ENCODE peak calls at places on chromosomes 1 and 21, in eight cellular contexts. S is body of pancreas, A is heart left ventricle, H is right lobe of liver, K is esophagus muscularis mucosa, N is HCT116, G is suprapubic skin, R is GM12878. L is an unnamed sample.

GRCh38 chr1:180962178-180962577 is 49.5 kb downstream of the KIAA1614 start:
- DNase-seq in S (no peak), A (no peak), H (no peak), K (no peak), N (no peak), G (no peak), R (no peak), L (no peak)

GRCh38 chr1:16178596-16179497 is 23.0 kb upstream of the EPHA2 start:
- DNase-seq in S (no peak), A (no peak), H (peak; percentile 87), K (no peak), N (no peak), G (no peak), R (no peak), L (no peak)

GRCh38 chr1:87224209-87224608 is 104.5 kb upstream of the LMO4 start:
- DNase-seq in S (no peak), A (no peak), H (no peak), K (no peak), N (peak; percentile 46), G (no peak), R (no peak), L (no peak)

GRCh38 chr1:205630241-205630640 is 1.6 kb downstream of the ELK4 start:
- DNase-seq in S (no peak), A (no peak), H (no peak), K (no peak), N (no peak), G (no peak), R (no peak), L (no peak)

GRCh38 chr1:193846881-193847280 is 660.5 kb upstream of the B3GALT2 start:
- DNase-seq in S (no peak), A (no peak), H (no peak), K (no peak), N (no peak), G (no peak), R (no peak), L (no peak)

GRCh38 chr1:157133431-157133830 is 4.8 kb downstream of the ETV3 start:
- DNase-seq in S (no peak), A (no peak), H (no peak), K (no peak), N (no peak), G (no peak), R (no peak), L (no peak)

GRCh38 chr1:150808134-150808533 is at the start of gene CTSK:
- DNase-seq in S (no peak), A (no peak), H (no peak), K (no peak), N (no peak), G (peak; percentile 70), R (no peak), L (peak; percentile 20)

GRCh38 chr1:40362699-40363098 is 10.8 kb upstream of the SMAP2 start:
- DNase-seq in S (no peak), A (no peak), H (no peak), K (no peak), N (no peak), G (no peak), R (no peak), L (no peak)

GRCh38 chr21:41715649-41716321 is 51.1 kb downstream of the RIPK4 start:
- DNase-seq in S (peak; percentile 71), A (no peak), H (peak; percentile 62), K (no peak), N (no peak), G (no peak), R (no peak), L (no peak)

GRCh38 chr1:39387452-39387851 is 104.0 kb upstream of the BMP8A start:
- DNase-seq in S (no peak), A (no peak), H (no peak), K (no peak), N (peak; percentile 83), G (no peak), R (no peak), L (no peak)

GRCh38 chr21:14995695-14996490 is 68.9 kb downstream of the NRIP1 start:
- DNase-seq in S (no peak), A (peak; percentile 43), H (no peak), K (no peak), N (no peak), G (no peak), R (no peak), L (no peak)

GRCh38 chr1:235298772-235299513 is 29.0 kb downstream of the ARID4B start:
- DNase-seq in S (no peak), A (no peak), H (no peak), K (no peak), N (no peak), G (no peak), R (no peak), L (no peak)

GRCh38 chr1:85220756-85221166 is 19.9 kb upstream of the SYDE2 start:
- DNase-seq in S (no peak), A (no peak), H (no peak), K (no peak), N (no peak), G (no peak), R (no peak), L (no peak)

GRCh38 chr21:16308269-16308668 is 578.5 kb downstream of the USP25 start:
- DNase-seq in S (no peak), A (no peak), H (no peak), K (no peak), N (no peak), G (no peak), R (no peak), L (no peak)

GRCh38 chr1:57158660-57159059 is 192.8 kb upstream of the C8B start:
- DNase-seq in S (no peak), A (no peak), H (no peak), K (no peak), N (no peak), G (no peak), R (no peak), L (no peak)

GRCh38 chr1:74681449-74681848 is 7.9 kb upstream of the ERICH3 start:
- DNase-seq in S (no peak), A (no peak), H (no peak), K (no peak), N (no peak), G (no peak), R (peak; percentile 48), L (no peak)

GRCh38 chr1:153796786-153797659 is 21.8 kb downstream of the SLC27A3 start:
- DNase-seq in S (peak; percentile 90), A (peak; percentile 83), H (peak; percentile 85), K (no peak), N (peak; percentile 42), G (no peak), R (no peak), L (peak; percentile 62)

GRCh38 chr1:228891134-228892034 is 156.1 kb downstream of the RHOU start:
- DNase-seq in S (no peak), A (no peak), H (no peak), K (peak; percentile 70), N (no peak), G (no peak), R (no peak), L (no peak)

GRCh38 chr1:183543619-183544204 is 46.5 kb downstream of the NCF2 start:
- DNase-seq in S (no peak), A (no peak), H (no peak), K (no peak), N (peak; percentile 23), G (no peak), R (peak; percentile 19), L (no peak)

GRCh38 chr21:34076835-34077234 is 3.5 kb downstream of the MRPS6 start:
- DNase-seq in S (no peak), A (no peak), H (no peak), K (no peak), N (no peak), G (no peak), R (no peak), L (no peak)
- H3K4me3 ChIP-seq in S (no peak overlapping the region), A (no peak overlapping the region), H (no peak overlapping the region), K (no peak overlapping the region), N (no peak overlapping the region), G (no peak overlapping the region), R (peak overlapping the region; percentile 91), L (no peak overlapping the region)

GRCh38 chr1:225941220-225941948 is at the start of gene LEFTY2:
- DNase-seq in S (no peak), A (peak; percentile 41), H (no peak), K (no peak), N (no peak), G (no peak), R (no peak), L (no peak)

GRCh38 chr1:225943582-225943981 is 2.6 kb upstream of the LEFTY2 start:
- DNase-seq in S (no peak), A (no peak), H (no peak), K (no peak), N (no peak), G (no peak), R (no peak), L (no peak)

GRCh38 chr1:225940385-225941151 is 452 bp downstream of the LEFTY2 start:
- DNase-seq in S (no peak), A (peak; percentile 43), H (no peak), K (no peak), N (no peak), G (no peak), R (no peak), L (no peak)

GRCh38 chr1:225942574-225942973 is 1.6 kb upstream of the LEFTY2 start:
- DNase-seq in S (no peak), A (no peak), H (no peak), K (no peak), N (no peak), G (no peak), R (peak; percentile 39), L (no peak)

GRCh38 chr1:225941949-225942222 is 866 bp upstream of the LEFTY2 start:
- DNase-seq in S (no peak), A (no peak), H (no peak), K (no peak), N (no peak), G (no peak), R (no peak), L (no peak)
- H3K4me1 ChIP-seq in S (peaks cover 7% of the 10 kb centered on the region), A (peaks cover 28% of the 10 kb centered on the region), H (no peaks in the 10 kb centered on the region), K (peaks cover 30% of the 10 kb centered on the region), N (no peaks in the 10 kb centered on the region), G (peaks cover 19% of the 10 kb centered on the region), R (peaks cover 24% of the 10 kb centered on the region), L (peaks cover 8% of the 10 kb centered on the region)

GRCh38 chr1:23530750-23531651 is at the start of gene E2F2:
- DNase-seq in S (peak; percentile 92), A (peak; percentile 90), H (peak; percentile 85), K (peak; percentile 97), N (peak; percentile 81), G (peak; percentile 89), R (no peak), L (peak; percentile 86)
- TF ChIP-seq POLR2A in S (peak; percentile 24), A (no peak), H (no peak), K (no peak), N (peak; percentile 38), G (no peak), R (peak; percentile 66), L (no peak)

GRCh38 chr21:33029975-33030461 is 4.3 kb downstream of the OLIG2 start:
- DNase-seq in S (no peak), A (no peak), H (no peak), K (no peak), N (no peak), G (no peak), R (no peak), L (no peak)

GRCh38 chr21:33028759-33029511 is 3.2 kb downstream of the OLIG2 start:
- DNase-seq in S (no peak), A (no peak), H (no peak), K (no peak), N (no peak), G (no peak), R (no peak), L (no peak)

GRCh38 chr21:33028271-33028670 is 2.5 kb downstream of the OLIG2 start:
- DNase-seq in S (no peak), A (no peak), H (no peak), K (no peak), N (no peak), G (no peak), R (no peak), L (no peak)

GRCh38 chr21:33030633-33031032 is 4.9 kb downstream of the OLIG2 start:
- DNase-seq in S (no peak), A (no peak), H (no peak), K (no peak), N (no peak), G (no peak), R (no peak), L (no peak)

GRCh38 chr21:33029512-33029921 is 3.8 kb downstream of the OLIG2 start:
- DNase-seq in S (no peak), A (no peak), H (no peak), K (no peak), N (no peak), G (no peak), R (no peak), L (no peak)
- H3K4me3 ChIP-seq in S (no peak overlapping the region), A (no peak overlapping the region), H (no peak overlapping the region), K (no peak overlapping the region), N (no peak overlapping the region), G (peak overlapping the region; percentile 29), R (no peak overlapping the region), L (no peak overlapping the region)